ENCODE peak calls at places on chromosomes 5 and 9, in eight cellular contexts. D, F, S, L, A, Z, B and W are unnamed samples.

GRCh38 chr5:72183231-72183630 is 76.0 kb downstream of the MAP1B start:
- DNase-seq in D (no peak), F (no peak), S (no peak), L (no peak), A (no peak), Z (no peak), B (no peak), W (no peak)

GRCh38 chr9:93268551-93269314 is 84.8 kb downstream of the WNK2 start:
- DNase-seq in D (no peak), F (peak), S (no peak), L (peak), A (no peak), Z (no peak), B (peak), W (peak)

GRCh38 chr9:79134654-79135053 is 437.1 kb upstream of the TLE4 start:
- DNase-seq in D (peak), F (no peak), S (peak), L (no peak), A (no peak), Z (peak), B (no peak), W (no peak)

GRCh38 chr9:89380437-89381307 is 62.4 kb downstream of the SECISBP2 start:
- DNase-seq in D (no peak), F (no peak), S (no peak), L (no peak), A (no peak), Z (no peak), B (no peak), W (no peak)

GRCh38 chr5:65462139-65462705 is 19.5 kb downstream of the ADAMTS6 start:
- DNase-seq in D (no peak), F (no peak), S (no peak), L (no peak), A (no peak), Z (no peak), B (no peak), W (no peak)

GRCh38 chr9:6007770-6008168 is 7.7 kb downstream of the RANBP6 start:
- DNase-seq in D (no peak), F (peak), S (peak), L (peak), A (peak), Z (peak), B (peak), W (peak)

GRCh38 chr5:147384346-147385193 is 125.3 kb downstream of the DPYSL3 start:
- DNase-seq in D (no peak), F (no peak), S (no peak), L (no peak), A (no peak), Z (no peak), B (no peak), W (no peak)

GRCh38 chr5:151221574-151221973 is 2.3 kb downstream of the CCDC69 start:
- DNase-seq in D (no peak), F (no peak), S (no peak), L (peak), A (no peak), Z (no peak), B (no peak), W (no peak)

GRCh38 chr5:95591490-95591901 is 28.4 kb upstream of the GPR150 start:
- DNase-seq in D (peak), F (no peak), S (no peak), L (peak), A (no peak), Z (peak), B (no peak), W (no peak)

GRCh38 chr9:37953204-37953774 is 49.4 kb upstream of the SLC25A51 start:
- DNase-seq in D (peak), F (peak), S (no peak), L (no peak), A (no peak), Z (no peak), B (no peak), W (no peak)

GRCh38 chr9:76537150-76537646 is 78.2 kb downstream of the GCNT1 start:
- DNase-seq in D (no peak), F (no peak), S (no peak), L (no peak), A (peak), Z (no peak), B (no peak), W (peak)

GRCh38 chr5:160457255-160457654 is 35.6 kb downstream of the PTTG1 start:
- DNase-seq in D (no peak), F (no peak), S (no peak), L (no peak), A (no peak), Z (no peak), B (no peak), W (no peak)

GRCh38 chr5:145587308-145588071 is 247.7 kb downstream of the PRELID2 start:
- DNase-seq in D (peak), F (no peak), S (no peak), L (peak), A (no peak), Z (no peak), B (no peak), W (no peak)

GRCh38 chr9:92147854-92148184 is 32.6 kb upstream of the SPTLC1 start:
- DNase-seq in D (no peak), F (no peak), S (no peak), L (no peak), A (no peak), Z (no peak), B (no peak), W (no peak)

GRCh38 chr5:38724301-38725030 is 121.3 kb upstream of the OSMR start:
- DNase-seq in D (peak), F (no peak), S (no peak), L (peak), A (no peak), Z (no peak), B (no peak), W (no peak)

GRCh38 chr5:151039665-151040064 is 19.3 kb downstream of the GPX3 start:
- DNase-seq in D (no peak), F (peak), S (no peak), L (no peak), A (no peak), Z (no peak), B (no peak), W (no peak)

GRCh38 chr9:93669958-93670207 is 93.5 kb downstream of the PHF2 start:
- DNase-seq in D (no peak), F (no peak), S (no peak), L (no peak), A (no peak), Z (no peak), B (no peak), W (no peak)

GRCh38 chr9:125699870-125700269 is 7.1 kb downstream of the MAPKAP1 start:
- DNase-seq in D (no peak), F (no peak), S (no peak), L (no peak), A (no peak), Z (no peak), B (no peak), W (no peak)

GRCh38 chr9:133322701-133323100 is 13.3 kb downstream of the SURF6 start:
- DNase-seq in D (no peak), F (no peak), S (no peak), L (no peak), A (no peak), Z (no peak), B (no peak), W (no peak)

GRCh38 chr5:168472329-168472728 is 13.9 kb upstream of the RARS1 start:
- DNase-seq in D (peak), F (no peak), S (no peak), L (peak), A (peak), Z (no peak), B (no peak), W (no peak)

GRCh38 chr5:94693043-94693822 is 74.8 kb downstream of the SLF1 start:
- DNase-seq in D (peak), F (no peak), S (no peak), L (peak), A (no peak), Z (peak), B (no peak), W (no peak)

GRCh38 chr5:24103624-24104023 is 541.2 kb downstream of the CDH10 start:
- DNase-seq in D (no peak), F (no peak), S (no peak), L (no peak), A (no peak), Z (no peak), B (no peak), W (no peak)

GRCh38 chr5:3310551-3311340 is 284.9 kb upstream of the IRX1 start:
- DNase-seq in D (no peak), F (no peak), S (no peak), L (no peak), A (no peak), Z (no peak), B (no peak), W (no peak)